ENCODE peak calls at places on chromosomes 11 and 22, in four cellular contexts. One of them, this sample, is unnamed.

GRCh38 chr11:107385361-107385982 is 72.2 kb downstream of the CWF19L2 start:
- DNase-seq in lower leg skin: no peak
- DNase-seq in A549: peak; percentile 2
- DNase-seq in naive B cell: no peak
- DNase-seq in this sample: no peak

GRCh38 chr11:102428696-102429095 is 23.9 kb downstream of the TMEM123 start:
- DNase-seq in A549: no peak
- DNase-seq in lower leg skin: no peak
- DNase-seq in naive B cell: no peak
- DNase-seq in this sample: no peak

GRCh38 chr11:117181586-117182550 is 3.3 kb downstream of the SIDT2 start:
- DNase-seq in A549: no peak
- DNase-seq in naive B cell: no peak
- DNase-seq in lower leg skin: no peak
- DNase-seq in this sample: no peak

GRCh38 chr22:19869497-19870152 is 15.0 kb upstream of the GNB1L start:
- DNase-seq in A549: no peak
- DNase-seq in naive B cell: no peak
- DNase-seq in lower leg skin: no peak
- DNase-seq in this sample: no peak

GRCh38 chr11:12094872-12095800 is 15.3 kb upstream of the MICAL2 start:
- DNase-seq in A549: no peak
- DNase-seq in lower leg skin: no peak
- DNase-seq in naive B cell: no peak
- DNase-seq in this sample: no peak

GRCh38 chr11:57787920-57788716 is 26.5 kb downstream of the CTNND1 start:
- DNase-seq in A549: no peak
- DNase-seq in lower leg skin: peak; percentile 61
- DNase-seq in naive B cell: no peak
- DNase-seq in this sample: no peak

GRCh38 chr11:93784935-93785360 is 866 bp downstream of the MED17 start:
- DNase-seq in naive B cell: no peak
- DNase-seq in A549: no peak
- DNase-seq in lower leg skin: no peak
- DNase-seq in this sample: no peak

GRCh38 chr11:102361100-102362021 is 14.3 kb downstream of the BIRC2 start:
- DNase-seq in lower leg skin: no peak
- DNase-seq in A549: no peak
- DNase-seq in naive B cell: peak; percentile 13
- DNase-seq in this sample: peak; percentile 62

GRCh38 chr22:49983148-49984042 is 22.8 kb downstream of the PIM3 start:
- DNase-seq in A549: no peak
- DNase-seq in naive B cell: peak; percentile 57
- DNase-seq in lower leg skin: peak; percentile 12
- DNase-seq in this sample: no peak

GRCh38 chr11:128251140-128251539 is 336.2 kb downstream of the ETS1 start:
- DNase-seq in lower leg skin: no peak
- DNase-seq in A549: no peak
- DNase-seq in naive B cell: no peak
- DNase-seq in this sample: no peak

This sample was measured in OCI-LY7.